ENCODE peak calls at places on chromosomes 4 and X, in four cellular contexts. Y is DND-41, V is upper lobe of left lung, L is ovary. W is an unnamed sample.

GRCh38 chrX:87890437-87890836 is 372.8 kb downstream of the KLHL4 start:
- DNase-seq in Y (no peak), V (no peak), L (no peak), W (no peak)

GRCh38 chr4:55183926-55184599 is 58.7 kb upstream of the KDR start:
- DNase-seq in Y (no peak), V (peak; percentile 28), L (no peak), W (no peak)

GRCh38 chrX:19776753-19777152 is 110.6 kb downstream of the SH3KBP1 start:
- DNase-seq in Y (peak; percentile 82), V (no peak), L (no peak), W (no peak)

GRCh38 chr4:42574873-42575272 is 82.0 kb downstream of the ATP8A1 start:
- DNase-seq in Y (no peak), V (no peak), L (no peak), W (no peak)

GRCh38 chr4:147339116-147339515 is 141.8 kb upstream of the EDNRA start:
- DNase-seq in Y (no peak), V (no peak), L (no peak), W (no peak)

GRCh38 chr4:177596035-177596434 is 153.8 kb upstream of the AGA start:
- DNase-seq in Y (peak; percentile 18), V (no peak), L (no peak), W (no peak)

GRCh38 chr4:145231906-145232700 is 51.7 kb upstream of the OTUD4 start:
- DNase-seq in Y (no peak), V (no peak), L (no peak), W (no peak)

GRCh38 chr4:122003335-122003734 is 51.5 kb upstream of the TRPC3 start:
- DNase-seq in Y (peak; percentile 30), V (no peak), L (no peak), W (peak; percentile 9)

GRCh38 chr4:125315571-125316390 is 1.0 kb downstream of the FAT4 start:
- DNase-seq in Y (no peak), V (peak; percentile 32), L (peak; percentile 71), W (no peak)

GRCh38 chr4:156718226-156718625 is 253.4 kb downstream of the PDGFC start:
- DNase-seq in Y (no peak), V (no peak), L (no peak), W (no peak)

GRCh38 chrX:71621644-71622346 is 3.5 kb upstream of the CXCR3 start:
- DNase-seq in Y (no peak), V (no peak), L (no peak), W (no peak)

GRCh38 chr4:119394826-119395225 is 72.9 kb upstream of the FABP2 start:
- DNase-seq in Y (no peak), V (no peak), L (no peak), W (no peak)

GRCh38 chrX:135625995-135626394 is 87.4 kb upstream of the CT45A1 start:
- DNase-seq in Y (peak; percentile 4), V (no peak), L (no peak), W (no peak)

GRCh38 chr4:8383451-8384160 is 56.9 kb downstream of the ACOX3 start:
- DNase-seq in Y (no peak), V (no peak), L (no peak), W (no peak)

GRCh38 chrX:8849462-8849861 is 48.3 kb upstream of the FAM9A start:
- DNase-seq in Y (no peak), V (no peak), L (no peak), W (no peak)

GRCh38 chrX:80022363-80023031 is 7.9 kb downstream of the TBX22 start:
- DNase-seq in Y (no peak), V (no peak), L (no peak), W (no peak)

GRCh38 chr4:73831569-73831968 is 4.9 kb upstream of the CXCL6 start:
- DNase-seq in Y (no peak), V (no peak), L (no peak), W (no peak)

GRCh38 chr4:76434901-76435688 is at the start of gene SHROOM3:
- DNase-seq in Y (no peak), V (no peak), L (no peak), W (no peak)

GRCh38 chr4:8736083-8736825 is 135.4 kb downstream of the HMX1 start:
- DNase-seq in Y (no peak), V (no peak), L (no peak), W (no peak)

GRCh38 chr4:25107827-25108516 is 52.3 kb downstream of the SEPSECS start:
- DNase-seq in Y (no peak), V (no peak), L (no peak), W (no peak)
- H3K36me3 ChIP-seq in Y (no peaks in the 10 kb centered on the region), V (no peaks in the 10 kb centered on the region), L (no peaks in the 10 kb centered on the region), W (no peaks in the 10 kb centered on the region)

GRCh38 chr4:3702084-3702521 is 64.1 kb upstream of the ADRA2C start:
- DNase-seq in Y (no peak), V (no peak), L (no peak), W (peak; percentile 42)

GRCh38 chr4:3700223-3700622 is 66.0 kb upstream of the ADRA2C start:
- DNase-seq in Y (no peak), V (no peak), L (no peak), W (no peak)

GRCh38 chr4:3699678-3700077 is 66.5 kb upstream of the ADRA2C start:
- DNase-seq in Y (no peak), V (no peak), L (no peak), W (no peak)

GRCh38 chr4:3701271-3702083 is 64.7 kb upstream of the ADRA2C start:
- DNase-seq in Y (no peak), V (no peak), L (no peak), W (no peak)

GRCh38 chr4:3700736-3701135 is 65.4 kb upstream of the ADRA2C start:
- DNase-seq in Y (no peak), V (no peak), L (no peak), W (no peak)
- H3K27me3 ChIP-seq in Y (no peaks in the 10 kb centered on the region), V (peaks cover 11% of the 10 kb centered on the region), L (no peaks in the 10 kb centered on the region), W (peaks cover 4% of the 10 kb centered on the region)

GRCh38 chr4:11801466-11802446 is 373.1 kb upstream of the HS3ST1 start:
- DNase-seq in Y (no peak), V (no peak), L (no peak), W (no peak)

DNA sequence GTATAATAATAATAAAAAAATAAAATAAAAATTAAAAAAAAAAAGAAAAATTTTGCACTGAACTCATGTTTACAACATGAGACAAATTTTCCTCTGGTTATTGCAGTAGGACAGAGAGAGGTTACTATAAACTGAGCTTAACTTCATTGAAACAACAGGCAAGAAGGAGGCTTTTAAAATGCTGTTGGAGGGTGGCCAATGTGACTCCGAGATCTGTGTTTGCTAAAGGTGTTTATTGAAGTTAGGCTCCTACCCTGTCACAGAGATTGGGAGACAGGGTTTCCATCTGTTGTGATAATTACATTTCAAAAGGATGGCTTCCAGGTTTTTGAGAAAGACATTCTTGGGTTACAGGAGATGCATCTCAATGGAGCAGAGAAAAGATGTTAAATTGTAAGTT is 370.5 kb upstream of the HS3ST1 start:
- DNase-seq in Y (no peak), V (no peak), L (no peak), W (no peak)
- H3K36me3 ChIP-seq in Y (no peaks in the 10 kb centered on the region), V (no peaks in the 10 kb centered on the region), L (no peaks in the 10 kb centered on the region), W (no peaks in the 10 kb centered on the region)

DNA sequence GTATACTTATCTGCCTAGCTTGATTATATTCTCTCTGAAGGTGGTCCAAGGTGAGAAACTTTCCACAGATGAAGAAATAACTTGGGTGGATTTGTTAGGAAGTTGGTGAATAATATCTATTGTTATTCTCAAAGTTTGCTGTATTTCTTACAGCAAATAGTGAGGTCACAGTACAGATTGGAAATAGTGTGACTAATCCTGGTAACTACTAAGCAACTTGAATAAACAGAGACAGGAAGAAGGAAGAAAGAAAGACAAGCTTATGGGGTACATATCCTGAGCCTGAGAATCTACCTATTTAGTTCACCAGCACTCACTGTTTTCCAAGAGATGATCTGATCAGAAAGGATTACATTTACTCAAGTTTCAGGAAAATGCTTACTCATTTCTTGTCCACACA is 1416.1 kb downstream of the RPA4 start:
- DNase-seq in Y (no peak), V (no peak), L (no peak), W (no peak)
- H3K27me3 ChIP-seq in Y (no peaks in the 10 kb centered on the region), V (no peaks in the 10 kb centered on the region), L (no peaks in the 10 kb centered on the region), W (no peaks in the 10 kb centered on the region)

GRCh38 chr4:37635155-37635554 is 51.0 kb downstream of the RELL1 start:
- DNase-seq in Y (no peak), V (no peak), L (no peak), W (no peak)

GRCh38 chr4:37629713-37630112 is 56.5 kb downstream of the RELL1 start:
- DNase-seq in Y (no peak), V (no peak), L (no peak), W (no peak)

GRCh38 chr4:37632836-37633235 is 53.3 kb downstream of the RELL1 start:
- DNase-seq in Y (no peak), V (no peak), L (no peak), W (no peak)

GRCh38 chr4:37631551-37631950 is 54.6 kb downstream of the RELL1 start:
- DNase-seq in Y (no peak), V (peak; percentile 22), L (peak; percentile 87), W (no peak)

GRCh38 chr4:37634180-37634579 is 52.0 kb downstream of the RELL1 start:
- DNase-seq in Y (no peak), V (no peak), L (no peak), W (no peak)
- H3K36me3 ChIP-seq in Y (peaks cover 56% of the 10 kb centered on the region), V (peaks cover 55% of the 10 kb centered on the region), L (no peaks in the 10 kb centered on the region), W (peaks cover 22% of the 10 kb centered on the region)

GRCh38 chr4:54100607-54101189 is 735 bp downstream of the GSX2 start:
- DNase-seq in Y (no peak), V (no peak), L (no peak), W (no peak)

GRCh38 chr4:54102747-54103146 is 2.8 kb downstream of the GSX2 start:
- DNase-seq in Y (no peak), V (no peak), L (no peak), W (no peak)

GRCh38 chr4:54101190-54102041 is 1.5 kb downstream of the GSX2 start:
- DNase-seq in Y (no peak), V (no peak), L (no peak), W (no peak)

GRCh38 chr4:54104907-54105306 is 4.9 kb downstream of the GSX2 start:
- DNase-seq in Y (no peak), V (no peak), L (no peak), W (no peak)

GRCh38 chr4:54103190-54103574 is 3.2 kb downstream of the GSX2 start:
- DNase-seq in Y (no peak), V (no peak), L (no peak), W (no peak)
- H3K27me3 ChIP-seq in Y (no peaks in the 10 kb centered on the region), V (peaks cover 55% of the 10 kb centered on the region), L (no peaks in the 10 kb centered on the region), W (peaks cover 78% of the 10 kb centered on the region)

DNA sequence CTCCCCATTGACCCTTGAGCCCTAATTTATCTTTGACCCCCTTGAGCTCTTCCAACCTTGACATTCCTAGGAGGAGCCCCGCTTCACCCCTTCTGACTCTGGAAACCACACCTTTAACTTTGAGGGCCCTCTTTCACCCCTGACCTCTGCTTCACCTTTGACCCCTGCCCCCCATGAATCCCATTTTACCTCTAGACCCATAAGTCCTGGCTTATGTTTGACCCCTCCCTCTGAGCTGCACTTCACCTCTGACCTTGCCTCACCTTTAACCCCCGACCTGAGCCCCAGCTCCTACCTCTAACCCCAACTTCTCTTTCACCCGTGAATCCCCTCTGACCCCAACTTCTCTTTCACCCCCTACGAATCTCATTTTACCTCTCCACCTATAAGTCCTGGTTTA is 169.7 kb downstream of the THOC2 start:
- DNase-seq in Y (no peak), V (no peak), L (no peak), W (no peak)
- H3K36me3 ChIP-seq in Y (no peaks in the 10 kb centered on the region), V (no peaks in the 10 kb centered on the region), L (no peaks in the 10 kb centered on the region), W (no peaks in the 10 kb centered on the region)

GRCh38 chr4:64205376-64205775 is 203.9 kb downstream of the TECRL start:
- DNase-seq in Y (no peak), V (no peak), L (no peak), W (no peak)
- H3K27me3 ChIP-seq in Y (no peaks in the 10 kb centered on the region), V (no peaks in the 10 kb centered on the region), L (no peaks in the 10 kb centered on the region), W (no peaks in the 10 kb centered on the region)